ENCODE peak calls at places on chromosomes 6 and 20, in six cellular contexts. A is A673, X is EL, C is tibial artery, H is NCI-H774, Q is GM23338. F is an unnamed sample.

GRCh38 chr6:137353346-137353745 is 134.2 kb upstream of the IFNGR1 start:
- DNase-seq in A (peak; percentile 6), X (no peak), C (no peak), H (no peak), Q (no peak), F (no peak)

GRCh38 chr6:133179483-133179882 is 61.7 kb upstream of the EYA4 start:
- DNase-seq in A (peak; percentile 24), X (no peak), C (no peak), H (no peak), Q (no peak), F (no peak)

GRCh38 chr20:24738981-24739633 is 210.0 kb upstream of the CST7 start:
- DNase-seq in A (no peak), X (no peak), C (no peak), H (no peak), Q (no peak), F (no peak)

GRCh38 chr6:25311251-25311910 is 32.2 kb downstream of the CARMIL1 start:
- DNase-seq in A (no peak), X (peak; percentile 64), C (no peak), H (no peak), Q (no peak), F (no peak)

GRCh38 chr20:53569606-53570307 is 23.9 kb downstream of the ZNF217 start:
- DNase-seq in A (no peak), X (no peak), C (no peak), H (no peak), Q (no peak), F (no peak)

GRCh38 chr6:47663462-47664216 is 34.7 kb upstream of the ADGRF4 start:
- DNase-seq in A (no peak), X (no peak), C (no peak), H (peak; percentile 49), Q (peak; percentile 72), F (no peak)

GRCh38 chr20:38982291-38982690 is 20.1 kb downstream of the DHX35 start:
- DNase-seq in A (peak; percentile 3), X (peak; percentile 47), C (no peak), H (no peak), Q (no peak), F (no peak)

GRCh38 chr6:15305496-15305895 is 59.6 kb downstream of the JARID2 start:
- DNase-seq in A (no peak), X (no peak), C (no peak), H (no peak), Q (no peak), F (no peak)

GRCh38 chr6:30102701-30103629 is 9.9 kb downstream of the TRIM31 start:
- DNase-seq in A (peak; percentile 95), X (peak; percentile 92), C (peak; percentile 92), H (peak; percentile 75), Q (peak; percentile 96), F (peak; percentile 87)

GRCh38 chr6:41966214-41966920 is 24.8 kb upstream of the CCND3 start:
- DNase-seq in A (no peak), X (no peak), C (no peak), H (no peak), Q (no peak), F (no peak)

GRCh38 chr6:6788394-6789020 is 200.0 kb downstream of the LY86 start:
- DNase-seq in A (no peak), X (no peak), C (no peak), H (peak; percentile 6), Q (peak; percentile 66), F (no peak)

GRCh38 chr6:122956376-122956775 is 39.7 kb upstream of the CLVS2 start:
- DNase-seq in A (no peak), X (no peak), C (no peak), H (no peak), Q (peak; percentile 13), F (no peak)

GRCh38 chr6:7112741-7113313 is 5.1 kb downstream of the RREB1 start:
- DNase-seq in A (no peak), X (no peak), C (no peak), H (no peak), Q (no peak), F (no peak)

F was measured in ecto neural progenitor cell.